ENCODE peak calls at places on chromosome 1, in four cellular contexts. One of them, this sample, is unnamed.

GRCh38 chr1:155105604-155106011 is 22.1 kb upstream of the EFNA1 start:
- DNase-seq in GM23248: no peak
- DNase-seq in hepatocyte: no peak
- DNase-seq in K562: no peak
- DNase-seq in this sample: no peak

GRCh38 chr1:237166031-237166430 is 124.0 kb downstream of the RYR2 start:
- DNase-seq in GM23248: no peak
- DNase-seq in hepatocyte: no peak
- DNase-seq in K562: no peak
- DNase-seq in this sample: no peak

GRCh38 chr1:216742625-216743024 is 19.4 kb upstream of the ESRRG start:
- DNase-seq in hepatocyte: no peak
- DNase-seq in K562: no peak
- DNase-seq in GM23248: peak; percentile 17
- DNase-seq in this sample: no peak

GRCh38 chr1:93640656-93641440 is 40.8 kb downstream of the BCAR3 start:
- DNase-seq in GM23248: no peak
- DNase-seq in hepatocyte: no peak
- DNase-seq in K562: no peak
- DNase-seq in this sample: no peak

GRCh38 chr1:150365945-150366344 is 2.0 kb downstream of the RPRD2 start:
- DNase-seq in K562: no peak
- DNase-seq in hepatocyte: no peak
- DNase-seq in GM23248: peak; percentile 32
- DNase-seq in this sample: no peak

GRCh38 chr1:209710098-209710497 is 5.5 kb downstream of the HSD11B1 start:
- DNase-seq in K562: no peak
- DNase-seq in hepatocyte: no peak
- DNase-seq in GM23248: peak; percentile 35
- DNase-seq in this sample: no peak

GRCh38 chr1:228368801-228369607 is 37.6 kb downstream of the TRIM11 start:
- DNase-seq in GM23248: no peak
- DNase-seq in K562: peak; percentile 85
- DNase-seq in hepatocyte: no peak
- DNase-seq in this sample: no peak

GRCh38 chr1:209989525-209989924 is 51.5 kb downstream of the SYT14 start:
- DNase-seq in GM23248: peak; percentile 64
- DNase-seq in K562: peak; percentile 12
- DNase-seq in hepatocyte: peak; percentile 8
- DNase-seq in this sample: no peak

GRCh38 chr1:43978551-43979260 is at the start of gene B4GALT2:
- DNase-seq in GM23248: peak; percentile 78
- DNase-seq in K562: peak; percentile 90
- DNase-seq in hepatocyte: peak; percentile 77
- DNase-seq in this sample: no peak

GRCh38 chr1:147236959-147237791 is 5.3 kb upstream of the CHD1L start:
- DNase-seq in hepatocyte: peak; percentile 23
- DNase-seq in K562: no peak
- DNase-seq in GM23248: no peak
- DNase-seq in this sample: no peak

GRCh38 chr1:8086071-8086470 is 60.0 kb upstream of the ERRFI1 start:
- DNase-seq in hepatocyte: no peak
- DNase-seq in GM23248: no peak
- DNase-seq in K562: no peak
- DNase-seq in this sample: no peak

GRCh38 chr1:8082945-8083344 is 56.8 kb upstream of the ERRFI1 start:
- DNase-seq in K562: no peak
- DNase-seq in hepatocyte: peak; percentile 44
- DNase-seq in GM23248: peak; percentile 76
- DNase-seq in this sample: no peak

GRCh38 chr1:8084913-8085312 is 58.8 kb upstream of the ERRFI1 start:
- DNase-seq in GM23248: no peak
- DNase-seq in K562: no peak
- DNase-seq in hepatocyte: no peak
- DNase-seq in this sample: no peak

GRCh38 chr1:8078176-8078671 is 52.1 kb upstream of the ERRFI1 start:
- DNase-seq in GM23248: peak; percentile 80
- DNase-seq in hepatocyte: peak; percentile 56
- DNase-seq in K562: no peak
- DNase-seq in this sample: no peak

GRCh38 chr1:8083739-8084484 is 57.8 kb upstream of the ERRFI1 start:
- DNase-seq in K562: no peak
- DNase-seq in GM23248: peak; percentile 76
- DNase-seq in hepatocyte: no peak
- DNase-seq in this sample: no peak
- H2AFZ ChIP-seq in K562: no peak overlapping the region
- H2AFZ ChIP-seq in GM23248: peak overlapping the region; percentile 16
- H2AFZ ChIP-seq in hepatocyte: no peak overlapping the region
- H2AFZ ChIP-seq in this sample: peak overlapping the region; percentile 36

GRCh38 chr1:167695756-167696561 is 25.8 kb upstream of the MPZL1 start:
- DNase-seq in hepatocyte: no peak
- DNase-seq in GM23248: no peak
- DNase-seq in K562: no peak
- DNase-seq in this sample: no peak
- H2AFZ ChIP-seq in hepatocyte: no peak overlapping the region
- H2AFZ ChIP-seq in GM23248: no peak overlapping the region
- H2AFZ ChIP-seq in K562: no peak overlapping the region
- H2AFZ ChIP-seq in this sample: no peak overlapping the region

DNA sequence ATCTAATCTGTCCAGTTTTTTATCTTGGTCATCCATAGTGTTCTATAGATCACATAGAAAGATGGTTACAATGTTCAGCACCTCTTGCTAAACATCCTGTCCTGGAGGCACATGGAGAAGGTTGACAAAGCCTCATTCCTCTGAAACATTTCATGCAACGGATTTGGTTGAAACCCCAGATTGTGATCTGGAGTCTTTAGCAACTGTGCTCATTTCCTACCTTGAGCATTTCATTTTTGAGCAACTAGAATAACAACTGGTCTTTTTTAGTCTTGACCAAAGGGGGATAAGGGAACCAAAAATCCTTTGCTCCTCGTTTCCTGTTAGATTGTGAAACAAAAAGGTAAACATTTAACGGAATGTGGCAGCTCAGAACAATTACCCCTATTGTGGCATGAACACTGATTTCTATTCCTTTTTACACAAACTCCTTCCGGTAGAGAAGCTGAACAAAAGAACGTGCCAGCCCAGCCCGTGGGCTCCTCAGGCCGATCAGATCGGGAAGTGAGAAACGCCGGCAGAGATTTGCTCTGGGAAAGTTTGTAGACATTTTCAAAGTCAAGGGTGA is 94.7 kb upstream of the ERRFI1 start:
- DNase-seq in GM23248: no peak
- DNase-seq in K562: no peak
- DNase-seq in hepatocyte: no peak
- DNase-seq in this sample: no peak
- H2AFZ ChIP-seq in GM23248: no peak overlapping the region
- H2AFZ ChIP-seq in K562: peak overlapping the region; percentile 95
- H2AFZ ChIP-seq in hepatocyte: peak overlapping the region; percentile 5
- H2AFZ ChIP-seq in this sample: no peak overlapping the region

GRCh38 chr1:53388963-53389362 is 61.1 kb upstream of the LRP8 start:
- DNase-seq in GM23248: no peak
- DNase-seq in K562: no peak
- DNase-seq in hepatocyte: no peak
- DNase-seq in this sample: no peak

GRCh38 chr1:53390736-53391135 is 62.9 kb upstream of the LRP8 start:
- DNase-seq in K562: no peak
- DNase-seq in GM23248: no peak
- DNase-seq in hepatocyte: no peak
- DNase-seq in this sample: no peak

GRCh38 chr1:53392460-53392859 is 64.6 kb upstream of the LRP8 start:
- DNase-seq in GM23248: no peak
- DNase-seq in hepatocyte: no peak
- DNase-seq in K562: no peak
- DNase-seq in this sample: no peak

GRCh38 chr1:53391982-53392381 is 64.1 kb upstream of the LRP8 start:
- DNase-seq in GM23248: peak; percentile 62
- DNase-seq in hepatocyte: no peak
- DNase-seq in K562: no peak
- DNase-seq in this sample: no peak

DNA sequence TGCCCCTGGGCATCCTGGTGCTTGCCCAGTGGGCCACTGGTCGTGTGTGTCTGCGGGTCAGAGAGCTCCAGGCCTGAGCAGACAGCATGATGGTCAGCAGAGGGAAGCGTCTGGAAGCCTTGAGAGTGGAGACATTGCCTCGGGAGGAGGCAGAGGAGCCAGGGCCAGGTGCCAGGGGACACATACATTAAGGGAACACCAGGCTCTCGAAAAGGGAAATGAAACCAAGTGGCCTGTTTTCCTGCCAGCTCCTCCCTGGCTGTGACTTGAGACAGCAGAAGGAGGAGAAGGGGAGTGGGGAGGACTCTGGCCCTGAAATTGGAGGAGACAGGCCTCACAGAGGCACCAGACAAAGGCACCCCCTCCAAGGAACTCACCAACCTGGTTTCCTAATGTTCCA is 62.4 kb upstream of the LRP8 start:
- DNase-seq in K562: no peak
- DNase-seq in GM23248: no peak
- DNase-seq in hepatocyte: no peak
- DNase-seq in this sample: no peak
- H2AFZ ChIP-seq in K562: no peak overlapping the region
- H2AFZ ChIP-seq in GM23248: no peak overlapping the region
- H2AFZ ChIP-seq in hepatocyte: no peak overlapping the region
- H2AFZ ChIP-seq in this sample: peak overlapping the region; percentile 13

This sample was measured in keratinocyte.